ENCODE peak calls at places on chromosomes 4 and X, in five cellular contexts. T is BJ, J is colonic mucosa, B is lower lobe of right lung, I is fibroblast of lung. Z is an unnamed sample. For H3K36me3, the result is how much of the 10 kb centered on the place peaks cover.

GRCh38 chrX:16076834-16077233 is 46.5 kb upstream of the GRPR start:
- DNase-seq in T (no peak), J (no peak), B (no peak), I (no peak), Z (no peak)

GRCh38 chr4:188254211-188254610 is 115.0 kb downstream of the TRIML1 start:
- DNase-seq in T (no peak), J (no peak), B (no peak), I (no peak), Z (peak)

GRCh38 chrX:40866878-40867277 is 131.5 kb upstream of the MED14 start:
- DNase-seq in T (no peak), J (no peak), B (no peak), I (peak), Z (no peak)

GRCh38 chr4:58061967-58062366 is 951.8 kb upstream of the IGFBP7 start:
- DNase-seq in T (no peak), J (no peak), B (no peak), I (no peak), Z (no peak)

GRCh38 chr4:120801171-120801758 is 121.3 kb downstream of the PRDM5 start:
- DNase-seq in T (no peak), J (no peak), B (no peak), I (peak), Z (peak)

GRCh38 chr4:6762244-6762615 is 20.3 kb upstream of the KIAA0232 start:
- DNase-seq in T (no peak), J (no peak), B (peak), I (peak), Z (no peak)

GRCh38 chr4:87975466-87975865 is at the start of gene SPP1:
- DNase-seq in T (no peak), J (no peak), B (no peak), I (peak), Z (no peak)

GRCh38 chr4:176792348-176793059 is at the start of gene VEGFC:
- DNase-seq in T (no peak), J (peak), B (peak), I (peak), Z (peak)

GRCh38 chr4:94457692-94458106 is 6.0 kb downstream of the PDLIM5 start:
- DNase-seq in T (no peak), J (no peak), B (no peak), I (peak), Z (no peak)

GRCh38 chrX:47958943-47959342 is 44.8 kb downstream of the ZNF182 start:
- DNase-seq in T (no peak), J (no peak), B (no peak), I (no peak), Z (no peak)

GRCh38 chr4:71453516-71453915 is 114.7 kb downstream of the SLC4A4 start:
- DNase-seq in T (no peak), J (no peak), B (no peak), I (no peak), Z (no peak)

GRCh38 chr4:142845293-142846070 is 619 bp downstream of the INPP4B start:
- DNase-seq in T (no peak), J (peak), B (peak), I (peak), Z (peak)

GRCh38 chrX:109709129-109709631 is 23.9 kb downstream of the ACSL4 start:
- DNase-seq in T (no peak), J (no peak), B (no peak), I (peak), Z (no peak)

GRCh38 chrX:109629310-109629709 is 4.3 kb upstream of the KCNE5 start:
- DNase-seq in T (no peak), J (no peak), B (no peak), I (no peak), Z (no peak)

GRCh38 chr4:102429553-102429952 is 71.6 kb upstream of the NFKB1 start:
- DNase-seq in T (no peak), J (no peak), B (no peak), I (peak), Z (peak)

GRCh38 chr4:89509708-89510269 is 202.2 kb upstream of the GPRIN3 start:
- DNase-seq in T (peak), J (no peak), B (no peak), I (peak), Z (peak)

GRCh38 chr4:53647547-53647946 is 56.3 kb upstream of the LNX1 start:
- DNase-seq in T (no peak), J (no peak), B (no peak), I (no peak), Z (no peak)

GRCh38 chr4:176409627-176410026 is 89.9 kb downstream of the SPCS3 start:
- DNase-seq in T (no peak), J (no peak), B (no peak), I (peak), Z (peak)

GRCh38 chr4:44725166-44725565 is 1.2 kb downstream of the GNPDA2 start:
- DNase-seq in T (no peak), J (no peak), B (no peak), I (peak), Z (peak)

GRCh38 chr4:105145059-105145912 is 1.4 kb upstream of the TET2 start:
- DNase-seq in T (no peak), J (no peak), B (no peak), I (no peak), Z (no peak)

GRCh38 chr4:111266937-111267336 is 644.1 kb upstream of the PITX2 start:
- DNase-seq in T (no peak), J (no peak), B (no peak), I (no peak), Z (no peak)

GRCh38 chr4:71189471-71189870 is 149.3 kb upstream of the SLC4A4 start:
- DNase-seq in T (no peak), J (peak), B (no peak), I (peak), Z (peak)

GRCh38 chrX:45758738-45759397 is 558.2 kb upstream of the DIPK2B start:
- DNase-seq in T (no peak), J (no peak), B (no peak), I (peak), Z (no peak)

GRCh38 chrX:118853596-118853995 is 30.0 kb downstream of the ZCCHC12 start:
- DNase-seq in T (no peak), J (no peak), B (no peak), I (no peak), Z (no peak)

GRCh38 chr4:37662861-37663390 is 23.2 kb downstream of the RELL1 start:
- DNase-seq in T (no peak), J (no peak), B (no peak), I (peak), Z (no peak)

GRCh38 chr4:74056114-74056857 is 17.8 kb upstream of the CXCL3 start:
- DNase-seq in T (no peak), J (no peak), B (no peak), I (peak), Z (no peak)

GRCh38 chr4:103008875-103009729 is 10.4 kb downstream of the SLC9B1 start:
- DNase-seq in T (peak), J (peak), B (no peak), I (peak), Z (peak)

GRCh38 chr4:184769285-184769825 is 35.5 kb upstream of the CENPU start:
- DNase-seq in T (no peak), J (no peak), B (no peak), I (no peak), Z (no peak)

GRCh38 chrX:41655631-41656030 is 33.1 kb upstream of the GPR34 start:
- DNase-seq in T (no peak), J (no peak), B (no peak), I (peak), Z (peak)

GRCh38 chr4:60913026-60913425 is 287.1 kb upstream of the ADGRL3 start:
- DNase-seq in T (no peak), J (no peak), B (no peak), I (no peak), Z (no peak)

GRCh38 chr4:177033632-177034031 is 240.9 kb upstream of the VEGFC start:
- DNase-seq in T (no peak), J (no peak), B (no peak), I (no peak), Z (no peak)

GRCh38 chr4:40514409-40515025 is 115.1 kb downstream of the RBM47 start:
- DNase-seq in T (no peak), J (peak), B (no peak), I (no peak), Z (no peak)

GRCh38 chr4:176034936-176035335 is 30.7 kb upstream of the WDR17 start:
- DNase-seq in T (no peak), J (no peak), B (no peak), I (peak), Z (no peak)

GRCh38 chrX:25009407-25009806 is 6.4 kb downstream of the ARX start:
- DNase-seq in T (no peak), J (no peak), B (no peak), I (no peak), Z (no peak)

GRCh38 chr4:26105372-26105771 is 191.4 kb downstream of the SMIM20 start:
- DNase-seq in T (no peak), J (no peak), B (no peak), I (no peak), Z (no peak)

GRCh38 chrX:40550069-40550468 is 30.7 kb upstream of the ATP6AP2 start:
- DNase-seq in T (no peak), J (no peak), B (no peak), I (no peak), Z (no peak)

GRCh38 chr4:88697588-88698329 is at the start of gene NAP1L5:
- DNase-seq in T (no peak), J (peak), B (peak), I (peak), Z (peak)

GRCh38 chr4:152099555-152099954 is 338.7 kb upstream of the GATB start:
- DNase-seq in T (no peak), J (no peak), B (no peak), I (no peak), Z (no peak)

GRCh38 chrX:4805559-4805958 is 1092.1 kb upstream of the PRKX start:
- DNase-seq in T (no peak), J (no peak), B (no peak), I (no peak), Z (no peak)
- H3K36me3 ChIP-seq in T (under half), J (under half), B (under half), I (under half), Z (under half)

DNA sequence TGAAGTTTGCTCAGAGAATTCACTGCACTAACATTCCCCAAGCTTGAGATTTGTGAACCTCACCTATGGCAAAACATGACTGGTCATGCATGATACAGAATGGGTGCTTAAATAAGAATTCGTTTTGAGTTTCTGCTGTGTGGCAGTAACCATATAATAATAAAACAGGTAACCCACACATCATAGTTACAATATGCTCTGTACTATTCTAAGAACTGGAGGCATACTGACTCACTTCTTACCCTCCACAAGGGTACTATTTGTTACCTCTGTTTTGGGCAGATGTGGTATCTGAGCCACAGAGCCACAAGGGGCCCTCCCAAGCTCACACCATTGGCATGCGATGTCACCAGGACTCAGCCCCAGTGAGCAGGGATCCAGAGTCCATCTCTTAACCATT is 17.6 kb downstream of the SLC2A9 start:
- DNase-seq in T (no peak), J (no peak), B (no peak), I (no peak), Z (no peak)
- H3K36me3 ChIP-seq in T (under half), J (under half), B (under half), I (under half), Z (under half)

GRCh38 chr4:1813915-1814314 is 20.8 kb downstream of the FGFR3 start:
- DNase-seq in T (no peak), J (no peak), B (no peak), I (no peak), Z (peak)

GRCh38 chr4:1814453-1814852 is 21.4 kb downstream of the FGFR3 start:
- DNase-seq in T (no peak), J (no peak), B (no peak), I (no peak), Z (no peak)

GRCh38 chr4:1810765-1811164 is 17.7 kb downstream of the FGFR3 start:
- DNase-seq in T (no peak), J (no peak), B (no peak), I (no peak), Z (no peak)

GRCh38 chr4:1813231-1813630 is 20.1 kb downstream of the FGFR3 start:
- DNase-seq in T (no peak), J (no peak), B (no peak), I (no peak), Z (no peak)

DNA sequence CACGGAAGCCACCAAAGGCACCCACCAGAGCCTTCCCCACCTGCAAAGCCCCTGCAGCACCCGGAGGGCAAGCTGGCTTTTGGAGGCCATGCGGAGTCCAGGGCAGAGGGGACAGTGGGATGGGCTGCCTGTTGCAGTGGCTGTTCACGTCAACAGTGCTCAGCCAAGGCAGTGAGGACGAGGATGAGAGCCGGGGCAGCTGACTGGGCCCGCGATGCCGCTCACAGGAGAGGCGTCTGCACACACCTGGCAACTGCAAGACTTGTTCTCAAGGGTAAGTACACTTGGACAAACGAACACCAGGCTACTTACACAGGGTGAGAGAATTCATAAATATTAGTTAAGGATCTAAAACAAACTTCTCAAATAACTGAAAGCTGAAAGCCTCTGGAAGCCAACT is 19.6 kb downstream of the FGFR3 start:
- DNase-seq in T (no peak), J (no peak), B (no peak), I (no peak), Z (no peak)
- H3K36me3 ChIP-seq in T (under half), J (under half), B (under half), I (under half), Z (under half)

DNA sequence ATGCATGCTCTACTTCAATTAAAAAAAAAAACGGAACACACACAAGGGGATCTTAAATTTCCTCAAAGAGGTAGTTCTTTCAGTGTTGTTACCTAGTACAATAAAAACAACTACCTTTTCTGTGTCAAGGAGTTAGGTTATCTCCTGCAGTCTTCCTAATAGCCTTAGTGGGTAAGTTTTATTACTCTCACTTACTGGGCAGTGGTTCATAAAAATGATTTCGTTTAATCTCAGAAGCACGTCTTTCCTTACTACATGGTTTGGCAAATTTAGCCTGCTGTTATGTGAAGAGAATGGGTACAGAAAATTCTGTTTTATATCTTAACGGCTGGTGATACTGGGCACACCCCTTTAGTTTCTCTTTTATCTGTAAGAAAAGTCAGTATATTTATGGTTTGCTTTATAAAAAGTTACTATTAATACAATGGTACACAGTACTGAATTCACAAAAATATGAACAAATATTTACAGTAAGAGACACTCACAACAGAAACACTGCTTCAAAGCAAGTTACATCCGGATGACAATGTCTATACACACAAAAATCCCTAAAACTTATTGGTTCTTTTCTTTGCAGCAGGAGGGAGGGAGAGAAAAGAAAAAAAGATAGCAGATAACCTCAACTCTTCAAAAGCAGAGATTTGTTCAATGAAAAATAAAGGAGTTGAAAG is 8.8 kb downstream of the ADH5 start:
- DNase-seq in T (no peak), J (no peak), B (no peak), I (no peak), Z (no peak)
- H3K36me3 ChIP-seq in T (under half), J (under half), B (half or more), I (under half), Z (half or more)

DNA sequence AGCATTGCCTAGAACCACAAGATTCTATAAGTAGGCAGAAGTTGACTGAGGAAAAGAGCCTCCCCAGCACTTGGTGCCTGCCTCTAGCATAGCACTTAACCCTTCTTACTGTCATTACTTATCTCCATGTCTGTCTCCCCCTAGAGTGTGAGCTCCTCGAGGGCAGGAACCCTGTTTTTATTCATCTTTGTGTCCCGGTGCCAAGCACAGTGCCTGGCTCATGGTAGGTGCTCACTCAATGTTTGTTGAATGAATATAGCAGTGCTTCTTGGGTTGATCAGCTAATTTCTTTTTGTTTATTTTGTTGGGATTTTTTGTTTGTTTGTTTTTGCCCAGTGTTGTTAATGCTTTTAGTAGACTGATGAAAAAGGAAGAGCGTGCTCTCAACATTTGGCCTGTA is 30.3 kb downstream of the KLF3 start:
- DNase-seq in T (no peak), J (no peak), B (no peak), I (no peak), Z (no peak)
- H3K36me3 ChIP-seq in T (under half), J (under half), B (half or more), I (under half), Z (half or more)

GRCh38 chr4:139523076-139523475 is 32.9 kb downstream of the SETD7 start:
- DNase-seq in T (no peak), J (peak), B (no peak), I (peak), Z (no peak)
- H3K36me3 ChIP-seq in T (under half), J (under half), B (half or more), I (under half), Z (half or more)

Z was measured in osteoblast.